ENCODE peak calls at places on chromosome 1, in seven cellular contexts. W is endothelial cell, N is GM23338, M is HFFc6, V is AG04450, P is MM.1S, L is WTC11. D is an unnamed sample.

GRCh38 chr1:8858888-8859706 is 19.4 kb downstream of the ENO1 start:
- DNase-seq in W (peak; percentile 63), N (peak; percentile 84), M (peak; percentile 66), V (no peak), P (peak; percentile 40), L (peak; percentile 47), D (peak; percentile 51)

GRCh38 chr1:154170547-154171221 is 15.8 kb upstream of the NUP210L start:
- DNase-seq in W (no peak), N (no peak), M (no peak), V (no peak), P (no peak), L (no peak), D (no peak)

GRCh38 chr1:10897321-10897980 is 101.0 kb upstream of the CASZ1 start:
- DNase-seq in W (no peak), N (no peak), M (no peak), V (no peak), P (no peak), L (no peak), D (no peak)

GRCh38 chr1:229620876-229621275 is 5.0 kb downstream of the TAF5L start:
- DNase-seq in W (no peak), N (no peak), M (peak; percentile 37), V (no peak), P (no peak), L (no peak), D (no peak)

GRCh38 chr1:186559601-186560116 is 98.7 kb upstream of the PDC start:
- DNase-seq in W (no peak), N (no peak), M (peak; percentile 85), V (no peak), P (no peak), L (no peak), D (no peak)

GRCh38 chr1:166485620-166486019 is 318.8 kb upstream of the FAM78B start:
- DNase-seq in W (no peak), N (no peak), M (peak; percentile 73), V (no peak), P (no peak), L (no peak), D (no peak)

GRCh38 chr1:189311915-189312314 is 1165.7 kb downstream of the BRINP3 start:
- DNase-seq in W (no peak), N (no peak), M (no peak), V (no peak), P (no peak), L (no peak), D (no peak)

GRCh38 chr1:6440198-6441126 is 15.9 kb downstream of the ESPN start:
- DNase-seq in W (no peak), N (peak; percentile 82), M (peak; percentile 21), V (no peak), P (peak; percentile 23), L (peak; percentile 87), D (peak; percentile 76)

GRCh38 chr1:150212070-150212469 is 23.8 kb downstream of the ANP32E start:
- DNase-seq in W (no peak), N (no peak), M (no peak), V (no peak), P (no peak), L (no peak), D (no peak)

GRCh38 chr1:22922640-22923039 is 50.0 kb downstream of the LACTBL1 start:
- DNase-seq in W (no peak), N (no peak), M (no peak), V (no peak), P (no peak), L (no peak), D (no peak)

GRCh38 chr1:196418772-196419171 is 189.5 kb downstream of the KCNT2 start:
- DNase-seq in W (no peak), N (no peak), M (no peak), V (no peak), P (no peak), L (no peak), D (no peak)

GRCh38 chr1:70891444-70891843 is 156.2 kb downstream of the PTGER3 start:
- DNase-seq in W (no peak), N (no peak), M (peak; percentile 52), V (no peak), P (no peak), L (no peak), D (no peak)

GRCh38 chr1:212186427-212187207 is 98.6 kb upstream of the PPP2R5A start:
- DNase-seq in W (no peak), N (no peak), M (no peak), V (no peak), P (peak; percentile 87), L (no peak), D (peak; percentile 80)

GRCh38 chr1:230263573-230264195 is 162.4 kb downstream of the PGBD5 start:
- DNase-seq in W (no peak), N (no peak), M (no peak), V (no peak), P (no peak), L (no peak), D (no peak)

GRCh38 chr1:207838156-207839082 is 72.5 kb downstream of the CD34 start:
- DNase-seq in W (no peak), N (no peak), M (peak; percentile 39), V (no peak), P (no peak), L (no peak), D (no peak)

GRCh38 chr1:184299076-184299790 is 87.6 kb upstream of the C1orf21 start:
- DNase-seq in W (no peak), N (no peak), M (peak; percentile 92), V (peak; percentile 76), P (no peak), L (no peak), D (no peak)

GRCh38 chr1:19495816-19496528 is 10.6 kb upstream of the CAPZB start:
- DNase-seq in W (no peak), N (no peak), M (peak; percentile 33), V (peak; percentile 54), P (peak; percentile 70), L (no peak), D (no peak)

GRCh38 chr1:225004396-225004795 is 74.9 kb downstream of the DNAH14 start:
- DNase-seq in W (no peak), N (peak; percentile 30), M (no peak), V (no peak), P (no peak), L (no peak), D (no peak)

GRCh38 chr1:44505210-44505993 is 100.3 kb downstream of the RNF220 start:
- DNase-seq in W (no peak), N (no peak), M (peak; percentile 3), V (no peak), P (no peak), L (no peak), D (no peak)

GRCh38 chr1:11838349-11839272 is 9.0 kb downstream of the NPPA start:
- DNase-seq in W (peak; percentile 81), N (peak; percentile 80), M (peak; percentile 58), V (no peak), P (peak; percentile 53), L (peak; percentile 84), D (peak; percentile 95)

GRCh38 chr1:147892216-147892615 is 10.4 kb upstream of the GJA8 start:
- DNase-seq in W (no peak), N (peak; percentile 28), M (no peak), V (no peak), P (no peak), L (peak; percentile 37), D (no peak)

GRCh38 chr1:17419626-17420328 is 19.7 kb downstream of the RCC2 start:
- DNase-seq in W (peak; percentile 85), N (peak; percentile 93), M (peak; percentile 20), V (no peak), P (peak; percentile 45), L (peak; percentile 88), D (peak; percentile 87)

GRCh38 chr1:111880866-111881837 is 108.3 kb downstream of the KCND3 start:
- DNase-seq in W (peak; percentile 11), N (no peak), M (no peak), V (no peak), P (no peak), L (no peak), D (no peak)

DNA sequence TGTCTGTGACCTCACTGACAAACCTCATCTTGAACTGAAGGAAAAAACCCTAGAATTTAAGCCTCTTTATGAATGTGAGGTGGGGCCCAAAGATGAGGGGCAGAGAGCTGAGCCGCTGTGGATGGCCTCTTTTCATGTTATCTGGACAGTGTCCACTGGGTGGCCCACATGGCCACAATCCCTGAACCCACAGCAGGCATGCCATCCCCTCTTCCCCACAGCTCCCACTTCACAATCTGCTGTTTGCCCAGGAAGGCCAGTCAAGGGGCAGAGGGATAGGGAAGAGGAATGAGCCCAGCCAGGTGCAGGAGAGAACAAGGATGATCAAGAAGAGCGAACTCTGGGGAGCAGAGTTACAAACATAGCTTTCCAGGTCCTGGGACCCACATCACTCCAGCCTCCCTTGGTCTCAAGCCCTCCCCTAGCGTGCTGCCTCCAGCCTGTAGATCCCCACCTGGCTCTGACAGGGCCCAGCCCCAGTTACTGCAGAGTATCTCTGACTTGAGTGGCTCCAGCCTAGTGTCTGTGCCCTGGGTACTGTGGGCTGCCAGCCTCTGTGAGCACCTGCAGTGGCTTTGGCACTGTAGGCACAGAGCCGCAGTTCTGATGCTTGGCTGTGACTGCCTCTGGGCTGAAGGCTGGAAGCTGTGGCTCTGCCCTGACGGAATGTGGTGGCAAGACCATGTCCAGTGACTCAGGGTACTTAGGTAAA is 1.9 kb upstream of the SLFNL1 start:
- DNase-seq in W (no peak), N (peak; percentile 31), M (peak; percentile 16), V (no peak), P (no peak), L (no peak), D (no peak)
- TF ChIP-seq CTCF in W (peak; percentile 41), N (peak; percentile 34), M (peak; percentile 70), V (peak; percentile 48), P (no peak), L (no peak), D (no peak)

GRCh38 chr1:39387452-39387851 is 104.0 kb upstream of the BMP8A start:
- DNase-seq in W (no peak), N (no peak), M (peak; percentile 90), V (peak; percentile 81), P (no peak), L (no peak), D (no peak)
- TF ChIP-seq CTCF in W (no peak), N (no peak), M (peak; percentile 69), V (peak; percentile 57), P (no peak), L (no peak), D (no peak)

GRCh38 chr1:116151739-116152576 is 40.8 kb downstream of the MAB21L3 start:
- DNase-seq in W (peak; percentile 90), N (peak; percentile 87), M (peak; percentile 51), V (peak; percentile 21), P (peak; percentile 58), L (peak; percentile 78), D (peak; percentile 93)
- TF ChIP-seq CTCF in W (peak; percentile 82), N (peak; percentile 62), M (peak; percentile 92), V (peak; percentile 73), P (peak; percentile 61), L (peak; percentile 74), D (peak; percentile 94)

GRCh38 chr1:32362474-32363313 is at the start of the genes FAM229A and TSSK3:
- DNase-seq in W (no peak), N (no peak), M (no peak), V (no peak), P (no peak), L (no peak), D (no peak)

GRCh38 chr1:32361308-32361673 is 994 bp downstream of the FAM229A start:
- DNase-seq in W (no peak), N (peak; percentile 71), M (no peak), V (no peak), P (no peak), L (peak; percentile 43), D (no peak)

GRCh38 chr1:32364836-32365235 is 2.5 kb downstream of the TSSK3 start:
- DNase-seq in W (no peak), N (no peak), M (no peak), V (no peak), P (no peak), L (no peak), D (no peak)

GRCh38 chr1:32363713-32364112 is 1.4 kb downstream of the TSSK3 start:
- DNase-seq in W (no peak), N (no peak), M (no peak), V (no peak), P (no peak), L (no peak), D (no peak)

GRCh38 chr1:32361674-32362473 is 411 bp downstream of the FAM229A start:
- DNase-seq in W (peak; percentile 58), N (peak; percentile 72), M (no peak), V (no peak), P (no peak), L (peak; percentile 61), D (peak; percentile 68)
- TF ChIP-seq CTCF in W (no peak), N (peak; percentile 28), M (peak; percentile 42), V (peak; percentile 35), P (no peak), L (no peak), D (no peak)